ENCODE peak calls at places on chromosome 17, in five cellular contexts. One of them, this sample, is unnamed.

GRCh38 chr17:59534583-59534982 is 30.8 kb upstream of the DHX40 start:
- DNase-seq in fibroblast of lung: no peak
- DNase-seq in lung: no peak
- DNase-seq in astrocyte of the spinal cord: no peak
- DNase-seq in dorsolateral prefrontal cortex: no peak
- DNase-seq in this sample: no peak

GRCh38 chr17:74545456-74546230 is at the start of gene CD300C:
- DNase-seq in lung: peak
- DNase-seq in dorsolateral prefrontal cortex: peak
- DNase-seq in astrocyte of the spinal cord: no peak
- DNase-seq in fibroblast of lung: no peak
- DNase-seq in this sample: no peak

GRCh38 chr17:16950488-16950887 is 21.4 kb downstream of the TNFRSF13B start:
- DNase-seq in lung: no peak
- DNase-seq in astrocyte of the spinal cord: no peak
- DNase-seq in dorsolateral prefrontal cortex: peak
- DNase-seq in fibroblast of lung: no peak
- DNase-seq in this sample: no peak

GRCh38 chr17:7034955-7035590 is 742 bp upstream of the SLC16A13 start:
- DNase-seq in astrocyte of the spinal cord: no peak
- DNase-seq in fibroblast of lung: no peak
- DNase-seq in lung: no peak
- DNase-seq in dorsolateral prefrontal cortex: no peak
- DNase-seq in this sample: no peak

GRCh38 chr17:20235747-20236146 is 226.6 kb downstream of the SPECC1 start:
- DNase-seq in astrocyte of the spinal cord: no peak
- DNase-seq in dorsolateral prefrontal cortex: peak
- DNase-seq in lung: no peak
- DNase-seq in fibroblast of lung: no peak
- DNase-seq in this sample: no peak

GRCh38 chr17:65523411-65523810 is 38.0 kb downstream of the AXIN2 start:
- DNase-seq in fibroblast of lung: peak
- DNase-seq in dorsolateral prefrontal cortex: no peak
- DNase-seq in lung: no peak
- DNase-seq in astrocyte of the spinal cord: peak
- DNase-seq in this sample: peak

GRCh38 chr17:10513284-10514067 is 4.9 kb downstream of the MYH1 start:
- DNase-seq in lung: no peak
- DNase-seq in astrocyte of the spinal cord: no peak
- DNase-seq in fibroblast of lung: no peak
- DNase-seq in dorsolateral prefrontal cortex: no peak
- DNase-seq in this sample: peak

GRCh38 chr17:63399856-63400255 is 46.2 kb downstream of the CYB561 start:
- DNase-seq in lung: peak
- DNase-seq in astrocyte of the spinal cord: peak
- DNase-seq in fibroblast of lung: peak
- DNase-seq in dorsolateral prefrontal cortex: no peak
- DNase-seq in this sample: peak

GRCh38 chr17:30380106-30380420 is 1.3 kb downstream of the CPD start:
- DNase-seq in astrocyte of the spinal cord: peak
- DNase-seq in dorsolateral prefrontal cortex: no peak
- DNase-seq in fibroblast of lung: no peak
- DNase-seq in lung: no peak
- DNase-seq in this sample: no peak

GRCh38 chr17:59825533-59826316 is 67.0 kb downstream of the TUBD1 start:
- DNase-seq in lung: no peak
- DNase-seq in astrocyte of the spinal cord: peak
- DNase-seq in dorsolateral prefrontal cortex: no peak
- DNase-seq in fibroblast of lung: peak
- DNase-seq in this sample: peak

GRCh38 chr17:66348605-66349165 is 46.3 kb downstream of the PRKCA start:
- DNase-seq in fibroblast of lung: peak
- DNase-seq in astrocyte of the spinal cord: peak
- DNase-seq in dorsolateral prefrontal cortex: no peak
- DNase-seq in lung: peak
- DNase-seq in this sample: peak

GRCh38 chr17:56441331-56441730 is 152.2 kb upstream of the NOG start:
- DNase-seq in lung: no peak
- DNase-seq in fibroblast of lung: peak
- DNase-seq in dorsolateral prefrontal cortex: no peak
- DNase-seq in astrocyte of the spinal cord: peak
- DNase-seq in this sample: peak

DNA sequence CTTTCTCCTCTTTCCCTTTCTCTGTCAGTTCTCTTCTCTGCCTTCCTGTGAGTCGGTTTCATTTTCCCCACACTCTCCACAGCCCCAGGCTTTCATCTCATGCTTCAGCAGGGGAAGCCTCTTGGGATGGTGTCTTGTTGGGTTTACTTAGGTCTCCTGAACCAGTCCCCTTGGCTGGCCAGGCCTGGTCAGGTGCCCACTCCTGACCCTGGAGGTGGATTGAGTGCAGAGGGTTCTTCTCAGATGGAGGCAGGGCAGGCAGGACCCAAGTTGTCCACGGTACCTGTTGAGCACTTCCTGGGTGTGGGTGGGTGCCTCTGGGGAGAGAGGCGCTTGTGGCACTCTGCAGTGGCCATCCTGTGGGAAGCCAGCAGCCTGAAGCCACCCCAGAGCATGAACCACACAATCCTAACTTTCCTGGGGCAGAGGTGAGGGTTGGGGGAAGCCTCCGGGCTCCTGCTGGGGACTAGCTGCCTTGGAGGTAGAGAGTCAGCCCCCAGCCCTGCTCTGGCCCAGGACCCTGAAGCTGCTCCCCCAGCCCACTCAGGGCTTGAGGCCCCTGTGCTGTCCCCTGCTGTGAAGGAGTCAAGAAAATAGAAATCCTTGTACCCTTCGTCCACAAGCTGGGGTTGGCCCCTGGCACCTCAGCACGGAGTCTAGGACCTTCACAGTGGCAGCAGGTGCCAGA is 2.0 kb upstream of the RAP1GAP2 start:
- DNase-seq in astrocyte of the spinal cord: no peak
- DNase-seq in lung: no peak
- DNase-seq in fibroblast of lung: no peak
- DNase-seq in dorsolateral prefrontal cortex: no peak
- DNase-seq in this sample: no peak
- H3K4me3 ChIP-seq in astrocyte of the spinal cord: no peak
- H3K4me3 ChIP-seq in lung: no peak
- H3K4me3 ChIP-seq in fibroblast of lung: no peak
- H3K4me3 ChIP-seq in dorsolateral prefrontal cortex: no peak
- H3K4me3 ChIP-seq in this sample: no peak

GRCh38 chr17:18087610-18088491 is at the start of gene DRG2:
- DNase-seq in dorsolateral prefrontal cortex: peak
- DNase-seq in fibroblast of lung: peak
- DNase-seq in lung: peak
- DNase-seq in astrocyte of the spinal cord: peak
- DNase-seq in this sample: peak

GRCh38 chr17:18094409-18094807 is 6.7 kb downstream of the DRG2 start:
- DNase-seq in dorsolateral prefrontal cortex: no peak
- DNase-seq in lung: no peak
- DNase-seq in astrocyte of the spinal cord: no peak
- DNase-seq in fibroblast of lung: no peak
- DNase-seq in this sample: no peak

GRCh38 chr17:18099516-18099915 is 9.0 kb upstream of the MYO15A start:
- DNase-seq in astrocyte of the spinal cord: no peak
- DNase-seq in dorsolateral prefrontal cortex: no peak
- DNase-seq in lung: no peak
- DNase-seq in fibroblast of lung: no peak
- DNase-seq in this sample: no peak

GRCh38 chr17:18089613-18090012 is 1.9 kb downstream of the DRG2 start:
- DNase-seq in astrocyte of the spinal cord: no peak
- DNase-seq in fibroblast of lung: no peak
- DNase-seq in lung: no peak
- DNase-seq in dorsolateral prefrontal cortex: no peak
- DNase-seq in this sample: no peak

DNA sequence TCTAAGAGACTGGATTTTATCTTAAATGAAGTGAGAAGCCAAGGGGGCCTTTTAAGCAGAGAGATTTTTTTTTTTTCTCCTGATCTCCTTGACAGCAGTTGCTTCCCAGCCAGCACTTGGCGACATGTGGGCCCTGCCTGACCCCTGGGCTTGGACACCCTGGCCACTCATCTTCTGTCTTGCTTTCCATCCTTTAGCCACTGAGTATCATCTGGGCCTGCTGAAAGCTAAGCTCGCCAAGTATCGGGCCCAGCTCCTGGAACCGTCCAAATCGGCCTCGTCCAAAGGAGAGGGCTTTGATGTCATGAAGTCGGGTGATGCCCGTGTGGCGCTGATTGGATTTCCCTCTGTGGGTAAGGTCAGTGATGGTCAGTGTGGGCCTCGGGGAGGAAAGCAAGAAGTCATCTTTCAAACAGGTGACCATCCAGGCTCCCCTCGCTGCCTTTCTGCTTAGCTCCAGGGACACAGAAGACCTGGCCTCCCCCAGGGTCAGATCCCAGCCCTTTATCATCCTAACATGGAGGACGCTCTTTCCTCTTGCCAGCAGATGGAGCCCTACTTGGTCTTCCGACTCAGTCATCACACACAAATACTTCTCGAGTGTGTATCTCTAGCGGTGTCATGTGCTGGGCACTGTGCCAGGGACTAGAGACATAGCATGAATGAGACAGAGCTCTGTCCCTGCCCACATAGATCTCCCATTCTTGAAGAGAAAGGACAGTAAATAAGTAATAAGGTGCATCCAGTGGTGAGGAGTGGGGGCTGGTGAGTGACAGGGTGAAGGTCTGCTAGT is 6.1 kb downstream of the DRG2 start:
- DNase-seq in dorsolateral prefrontal cortex: peak
- DNase-seq in fibroblast of lung: peak
- DNase-seq in lung: no peak
- DNase-seq in astrocyte of the spinal cord: peak
- DNase-seq in this sample: peak
- TF ChIP-seq CTCF in dorsolateral prefrontal cortex: no peak
- TF ChIP-seq CTCF in fibroblast of lung: peak
- TF ChIP-seq CTCF in lung: no peak
- TF ChIP-seq CTCF in astrocyte of the spinal cord: peak
- TF ChIP-seq CTCF in this sample: peak

DNA sequence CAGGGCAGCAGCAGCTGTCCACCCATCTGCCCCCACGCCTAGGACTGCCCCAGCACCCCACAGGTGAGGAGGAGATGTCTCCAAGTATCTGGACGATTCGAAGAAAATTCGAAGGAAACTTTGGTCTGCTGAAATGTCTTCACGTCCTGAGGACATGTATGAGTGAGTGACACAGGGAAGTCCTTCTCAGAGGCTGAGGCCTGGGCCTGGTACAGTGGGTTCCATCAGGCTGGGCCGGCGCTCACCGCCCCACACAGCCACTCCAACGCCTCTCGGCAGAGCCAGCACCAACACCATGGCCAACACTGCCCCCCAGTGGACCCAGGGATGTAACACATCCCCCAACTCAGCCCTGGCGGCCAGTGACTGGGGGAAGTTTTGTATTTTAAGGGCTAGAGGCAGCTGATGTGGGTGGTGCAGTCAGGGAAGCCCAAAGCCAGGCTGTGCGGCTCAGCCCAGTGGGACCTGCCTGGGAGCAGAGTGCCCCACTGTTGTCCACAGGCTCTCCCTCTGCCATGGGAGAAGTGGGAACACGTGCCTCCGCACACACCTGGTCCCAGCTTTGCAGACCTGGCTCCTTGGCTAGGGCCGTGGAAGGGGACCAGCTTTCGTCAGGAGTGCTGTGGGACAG is 55.8 kb upstream of the FASN start:
- DNase-seq in astrocyte of the spinal cord: peak
- DNase-seq in dorsolateral prefrontal cortex: peak
- DNase-seq in lung: peak
- DNase-seq in fibroblast of lung: peak
- DNase-seq in this sample: peak
- H3K4me3 ChIP-seq in astrocyte of the spinal cord: no peak
- H3K4me3 ChIP-seq in dorsolateral prefrontal cortex: no peak
- H3K4me3 ChIP-seq in lung: no peak
- H3K4me3 ChIP-seq in fibroblast of lung: no peak
- H3K4me3 ChIP-seq in this sample: no peak

GRCh38 chr17:32907583-32907982 is 20.4 kb upstream of the TMEM98 start:
- DNase-seq in lung: no peak
- DNase-seq in dorsolateral prefrontal cortex: no peak
- DNase-seq in fibroblast of lung: no peak
- DNase-seq in astrocyte of the spinal cord: no peak
- DNase-seq in this sample: no peak
- TF ChIP-seq CTCF in lung: no peak
- TF ChIP-seq CTCF in dorsolateral prefrontal cortex: no peak
- TF ChIP-seq CTCF in fibroblast of lung: no peak
- TF ChIP-seq CTCF in astrocyte of the spinal cord: no peak
- TF ChIP-seq CTCF in this sample: no peak

DNA sequence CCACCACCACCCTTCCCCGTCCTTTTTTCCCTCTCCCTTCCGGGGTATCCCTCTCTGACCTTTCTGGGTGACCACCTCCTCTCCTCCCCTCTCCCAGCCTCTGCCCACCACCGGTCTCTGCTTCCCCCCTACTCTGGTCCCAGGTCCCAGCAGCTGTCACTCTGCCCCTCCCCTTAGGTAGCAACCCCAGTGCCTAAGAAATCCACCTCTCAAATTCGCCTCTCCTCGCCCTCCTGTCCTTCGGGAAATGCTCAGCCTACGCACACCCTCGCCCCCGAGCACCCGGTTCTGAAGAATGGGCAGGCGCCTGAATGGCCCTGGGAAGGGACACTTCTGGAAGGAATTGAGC is 775 bp upstream of the SP6 start:
- DNase-seq in fibroblast of lung: no peak
- DNase-seq in lung: no peak
- DNase-seq in astrocyte of the spinal cord: no peak
- DNase-seq in dorsolateral prefrontal cortex: no peak
- DNase-seq in this sample: no peak
- H3K4me3 ChIP-seq in fibroblast of lung: no peak
- H3K4me3 ChIP-seq in lung: no peak
- H3K4me3 ChIP-seq in astrocyte of the spinal cord: no peak
- H3K4me3 ChIP-seq in dorsolateral prefrontal cortex: no peak
- H3K4me3 ChIP-seq in this sample: no peak

DNA sequence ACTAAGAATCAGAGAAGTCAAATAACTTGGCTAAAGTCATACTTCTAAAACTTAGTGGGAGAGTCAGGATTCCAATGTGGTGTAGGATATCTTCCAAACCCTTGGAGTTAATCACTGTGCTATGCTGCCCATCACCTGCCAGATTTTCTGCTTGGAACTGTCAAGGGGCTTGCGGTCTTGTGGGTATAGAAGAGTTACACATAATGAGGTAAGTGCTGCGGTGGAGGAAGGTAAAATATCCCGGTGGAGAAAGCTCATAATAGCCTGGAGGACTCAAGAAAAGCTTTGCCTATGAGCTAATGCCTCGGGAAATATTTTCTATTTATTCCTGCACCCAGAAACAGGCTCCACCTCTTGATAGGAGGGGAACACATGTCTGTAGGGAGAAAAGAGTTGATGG is 195.6 kb downstream of the UTP18 start:
- DNase-seq in dorsolateral prefrontal cortex: no peak
- DNase-seq in astrocyte of the spinal cord: no peak
- DNase-seq in lung: no peak
- DNase-seq in fibroblast of lung: no peak
- DNase-seq in this sample: no peak
- TF ChIP-seq CTCF in dorsolateral prefrontal cortex: no peak
- TF ChIP-seq CTCF in astrocyte of the spinal cord: no peak
- TF ChIP-seq CTCF in lung: no peak
- TF ChIP-seq CTCF in fibroblast of lung: no peak
- TF ChIP-seq CTCF in this sample: no peak

This sample was measured in cardiac fibroblast.